ENCODE peak calls at places on chromosomes 13 and 19, in six cellular contexts. One of them, this sample, is unnamed.

GRCh38 chr19:40560092-40560507 is 16.6 kb upstream of the SHKBP1 start:
- DNase-seq in hippocampal formation: no peak
- DNase-seq in hypothalamus: no peak
- DNase-seq in mesothelial cell of epicardium: no peak
- DNase-seq in stimulated activated CD8-positive, alpha-beta memory T cell treated with anti-CD3 and anti-CD28 coated beads, Interleukin-2, amount 100 ng/mL, for 48 hours: no peak
- DNase-seq in NCI-H1092 treated with DMSO at 0.1 percent for 48 hours: no peak
- DNase-seq in this sample: no peak

GRCh38 chr19:14694867-14695266 is 5.0 kb downstream of the ZNF333 start:
- DNase-seq in hippocampal formation: no peak
- DNase-seq in hypothalamus: no peak
- DNase-seq in mesothelial cell of epicardium: no peak
- DNase-seq in NCI-H1092 treated with DMSO at 0.1 percent for 48 hours: no peak
- DNase-seq in stimulated activated CD8-positive, alpha-beta memory T cell treated with anti-CD3 and anti-CD28 coated beads, Interleukin-2, amount 100 ng/mL, for 48 hours: no peak
- DNase-seq in this sample: no peak

GRCh38 chr13:44231786-44232516 is 141.7 kb upstream of the SERP2 start:
- DNase-seq in hippocampal formation: no peak
- DNase-seq in stimulated activated CD8-positive, alpha-beta memory T cell treated with anti-CD3 and anti-CD28 coated beads, Interleukin-2, amount 100 ng/mL, for 48 hours: no peak
- DNase-seq in mesothelial cell of epicardium: no peak
- DNase-seq in hypothalamus: no peak
- DNase-seq in NCI-H1092 treated with DMSO at 0.1 percent for 48 hours: no peak
- DNase-seq in this sample: no peak

GRCh38 chr13:102913924-102914628 is 68.2 kb downstream of the ERCC5 start:
- DNase-seq in mesothelial cell of epicardium: no peak
- DNase-seq in hypothalamus: peak
- DNase-seq in NCI-H1092 treated with DMSO at 0.1 percent for 48 hours: no peak
- DNase-seq in hippocampal formation: no peak
- DNase-seq in stimulated activated CD8-positive, alpha-beta memory T cell treated with anti-CD3 and anti-CD28 coated beads, Interleukin-2, amount 100 ng/mL, for 48 hours: no peak
- DNase-seq in this sample: peak

GRCh38 chr13:71869274-71869673 is 2.3 kb upstream of the DACH1 start:
- DNase-seq in NCI-H1092 treated with DMSO at 0.1 percent for 48 hours: no peak
- DNase-seq in stimulated activated CD8-positive, alpha-beta memory T cell treated with anti-CD3 and anti-CD28 coated beads, Interleukin-2, amount 100 ng/mL, for 48 hours: no peak
- DNase-seq in hippocampal formation: no peak
- DNase-seq in mesothelial cell of epicardium: no peak
- DNase-seq in hypothalamus: no peak
- DNase-seq in this sample: no peak

GRCh38 chr19:29683009-29683408 is 17.7 kb downstream of the PLEKHF1 start:
- DNase-seq in stimulated activated CD8-positive, alpha-beta memory T cell treated with anti-CD3 and anti-CD28 coated beads, Interleukin-2, amount 100 ng/mL, for 48 hours: no peak
- DNase-seq in mesothelial cell of epicardium: no peak
- DNase-seq in hypothalamus: peak
- DNase-seq in NCI-H1092 treated with DMSO at 0.1 percent for 48 hours: no peak
- DNase-seq in hippocampal formation: peak
- DNase-seq in this sample: no peak

GRCh38 chr19:29320611-29321010 is 107.7 kb upstream of the UQCRFS1 start:
- DNase-seq in NCI-H1092 treated with DMSO at 0.1 percent for 48 hours: no peak
- DNase-seq in hypothalamus: no peak
- DNase-seq in stimulated activated CD8-positive, alpha-beta memory T cell treated with anti-CD3 and anti-CD28 coated beads, Interleukin-2, amount 100 ng/mL, for 48 hours: no peak
- DNase-seq in mesothelial cell of epicardium: no peak
- DNase-seq in hippocampal formation: no peak
- DNase-seq in this sample: no peak

GRCh38 chr13:111846396-111847174 is 220.4 kb upstream of the SOX1 start:
- DNase-seq in hippocampal formation: no peak
- DNase-seq in hypothalamus: no peak
- DNase-seq in stimulated activated CD8-positive, alpha-beta memory T cell treated with anti-CD3 and anti-CD28 coated beads, Interleukin-2, amount 100 ng/mL, for 48 hours: no peak
- DNase-seq in NCI-H1092 treated with DMSO at 0.1 percent for 48 hours: peak
- DNase-seq in mesothelial cell of epicardium: no peak
- DNase-seq in this sample: no peak

GRCh38 chr13:108070491-108070890 is 144.8 kb downstream of the LIG4 start:
- DNase-seq in mesothelial cell of epicardium: no peak
- DNase-seq in NCI-H1092 treated with DMSO at 0.1 percent for 48 hours: no peak
- DNase-seq in hippocampal formation: no peak
- DNase-seq in hypothalamus: no peak
- DNase-seq in stimulated activated CD8-positive, alpha-beta memory T cell treated with anti-CD3 and anti-CD28 coated beads, Interleukin-2, amount 100 ng/mL, for 48 hours: no peak
- DNase-seq in this sample: no peak

GRCh38 chr13:44032801-44033200 is 153.1 kb downstream of the LACC1 start:
- DNase-seq in hippocampal formation: no peak
- DNase-seq in mesothelial cell of epicardium: no peak
- DNase-seq in NCI-H1092 treated with DMSO at 0.1 percent for 48 hours: no peak
- DNase-seq in hypothalamus: no peak
- DNase-seq in stimulated activated CD8-positive, alpha-beta memory T cell treated with anti-CD3 and anti-CD28 coated beads, Interleukin-2, amount 100 ng/mL, for 48 hours: no peak
- DNase-seq in this sample: no peak

This sample was measured in LNCaP clone FGC.